ENCODE peak calls at places on chromosomes 5 and 9, in ten cellular contexts. One of them, this sample, is unnamed.

GRCh38 chr5:124744170-124744911 is 2.1 kb downstream of the ZNF608 start:
- DNase-seq in Peyer's patch: peak; percentile 78
- DNase-seq in HFF-Myc: no peak
- DNase-seq in A549: no peak
- DNase-seq in epithelial cell of esophagus: peak; percentile 38
- DNase-seq in body of pancreas: peak; percentile 79
- DNase-seq in adrenal gland: peak; percentile 61
- DNase-seq in astrocyte of the cerebellum: no peak
- DNase-seq in Panc1: no peak
- DNase-seq in AG10803: no peak
- DNase-seq in this sample: peak; percentile 31

GRCh38 chr5:135376961-135377621 is 21.9 kb downstream of the MACROH2A1 start:
- DNase-seq in Peyer's patch: no peak
- DNase-seq in HFF-Myc: peak; percentile 44
- DNase-seq in A549: no peak
- DNase-seq in epithelial cell of esophagus: no peak
- DNase-seq in body of pancreas: no peak
- DNase-seq in adrenal gland: no peak
- DNase-seq in astrocyte of the cerebellum: peak; percentile 26
- DNase-seq in Panc1: no peak
- DNase-seq in AG10803: peak; percentile 29
- DNase-seq in this sample: peak; percentile 22

GRCh38 chr5:59583151-59583809 is 310.2 kb downstream of the PDE4D start:
- DNase-seq in Peyer's patch: no peak
- DNase-seq in HFF-Myc: no peak
- DNase-seq in A549: no peak
- DNase-seq in epithelial cell of esophagus: no peak
- DNase-seq in body of pancreas: no peak
- DNase-seq in adrenal gland: no peak
- DNase-seq in astrocyte of the cerebellum: no peak
- DNase-seq in Panc1: no peak
- DNase-seq in AG10803: no peak
- DNase-seq in this sample: no peak

GRCh38 chr5:82812575-82812974 is 264.6 kb downstream of the TMEM167A start:
- DNase-seq in Peyer's patch: no peak
- DNase-seq in HFF-Myc: no peak
- DNase-seq in A549: no peak
- DNase-seq in epithelial cell of esophagus: peak; percentile 35
- DNase-seq in body of pancreas: no peak
- DNase-seq in adrenal gland: no peak
- DNase-seq in astrocyte of the cerebellum: peak; percentile 5
- DNase-seq in Panc1: no peak
- DNase-seq in AG10803: peak; percentile 15
- DNase-seq in this sample: peak; percentile 52

GRCh38 chr5:150325426-150325825 is 22.7 kb upstream of the ARSI start:
- DNase-seq in Peyer's patch: no peak
- DNase-seq in HFF-Myc: no peak
- DNase-seq in A549: no peak
- DNase-seq in epithelial cell of esophagus: no peak
- DNase-seq in body of pancreas: no peak
- DNase-seq in adrenal gland: no peak
- DNase-seq in astrocyte of the cerebellum: no peak
- DNase-seq in Panc1: no peak
- DNase-seq in AG10803: no peak
- DNase-seq in this sample: no peak

GRCh38 chr9:136081826-136082495 is 13.1 kb downstream of the NACC2 start:
- DNase-seq in Peyer's patch: no peak
- DNase-seq in HFF-Myc: no peak
- DNase-seq in A549: no peak
- DNase-seq in epithelial cell of esophagus: no peak
- DNase-seq in body of pancreas: no peak
- DNase-seq in adrenal gland: peak; percentile 12
- DNase-seq in astrocyte of the cerebellum: no peak
- DNase-seq in Panc1: no peak
- DNase-seq in AG10803: no peak
- DNase-seq in this sample: no peak

GRCh38 chr9:73116030-73116429 is 35.6 kb upstream of the ANXA1 start:
- DNase-seq in Peyer's patch: no peak
- DNase-seq in HFF-Myc: no peak
- DNase-seq in A549: no peak
- DNase-seq in epithelial cell of esophagus: peak; percentile 93
- DNase-seq in body of pancreas: no peak
- DNase-seq in adrenal gland: no peak
- DNase-seq in astrocyte of the cerebellum: peak; percentile 58
- DNase-seq in Panc1: no peak
- DNase-seq in AG10803: peak; percentile 47
- DNase-seq in this sample: peak; percentile 80

GRCh38 chr9:34250721-34251120 is 71.9 kb downstream of the UBAP1 start:
- DNase-seq in Peyer's patch: no peak
- DNase-seq in HFF-Myc: no peak
- DNase-seq in A549: no peak
- DNase-seq in epithelial cell of esophagus: peak; percentile 89
- DNase-seq in body of pancreas: no peak
- DNase-seq in adrenal gland: no peak
- DNase-seq in astrocyte of the cerebellum: no peak
- DNase-seq in Panc1: no peak
- DNase-seq in AG10803: no peak
- DNase-seq in this sample: no peak

GRCh38 chr5:132788508-132788907 is 11.5 kb upstream of the SEPTIN8 start:
- DNase-seq in Peyer's patch: no peak
- DNase-seq in HFF-Myc: no peak
- DNase-seq in A549: no peak
- DNase-seq in epithelial cell of esophagus: no peak
- DNase-seq in body of pancreas: no peak
- DNase-seq in adrenal gland: no peak
- DNase-seq in astrocyte of the cerebellum: no peak
- DNase-seq in Panc1: no peak
- DNase-seq in AG10803: no peak
- DNase-seq in this sample: no peak

DNA sequence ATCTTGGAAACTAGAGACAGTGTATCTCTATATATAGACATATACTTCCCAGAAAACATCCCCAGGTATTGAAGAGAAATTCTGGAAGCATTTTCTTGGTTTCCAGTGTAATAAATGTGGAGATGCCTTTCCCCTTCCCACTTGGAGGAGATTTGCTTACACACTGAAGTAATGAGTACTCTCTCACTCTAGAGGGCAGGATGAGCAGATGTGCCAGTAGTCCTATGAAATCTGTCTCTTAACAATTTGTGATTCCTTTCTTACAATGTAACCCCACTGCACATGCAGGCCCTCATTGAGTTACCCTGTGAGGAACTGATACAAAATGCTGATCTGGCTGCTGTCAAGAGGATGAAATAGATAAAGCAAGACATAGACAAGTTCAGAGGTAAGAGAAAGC is 567.2 kb downstream of the SLCO4C1 start:
- DNase-seq in Peyer's patch: no peak
- DNase-seq in HFF-Myc: no peak
- DNase-seq in A549: peak; percentile 15
- DNase-seq in epithelial cell of esophagus: peak; percentile 22
- DNase-seq in body of pancreas: no peak
- DNase-seq in adrenal gland: no peak
- DNase-seq in astrocyte of the cerebellum: no peak
- DNase-seq in Panc1: no peak
- DNase-seq in AG10803: no peak
- DNase-seq in this sample: no peak
- TF ChIP-seq CTCF in Peyer's patch: no peak
- TF ChIP-seq CTCF in HFF-Myc: no peak
- TF ChIP-seq CTCF in A549: no peak
- TF ChIP-seq CTCF in epithelial cell of esophagus: peak; percentile 50
- TF ChIP-seq CTCF in body of pancreas: no peak
- TF ChIP-seq CTCF in adrenal gland: no peak
- TF ChIP-seq CTCF in astrocyte of the cerebellum: peak; percentile 42
- TF ChIP-seq CTCF in Panc1: peak; percentile 11
- TF ChIP-seq CTCF in AG10803: no peak
- TF ChIP-seq CTCF in this sample: no peak

DNA sequence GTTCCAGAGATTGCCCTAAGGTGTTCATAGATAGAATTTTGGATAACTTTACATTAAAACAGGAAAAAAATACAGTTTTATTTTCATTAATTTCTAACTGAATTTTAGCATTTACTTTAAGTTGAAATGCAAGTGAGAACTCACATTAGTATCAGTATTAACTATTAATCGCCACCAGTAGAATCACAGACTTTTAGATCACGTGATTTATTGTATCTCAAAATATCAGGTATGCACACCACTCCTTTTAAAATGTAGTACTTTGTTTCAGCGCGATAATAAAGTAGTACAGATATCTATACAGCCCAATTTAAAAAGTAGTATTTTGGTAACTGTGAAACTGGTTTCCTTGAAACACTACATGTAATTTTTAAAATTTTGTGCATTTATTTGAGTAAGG is 978.7 kb downstream of the DNAH5 start:
- DNase-seq in Peyer's patch: no peak
- DNase-seq in HFF-Myc: no peak
- DNase-seq in A549: no peak
- DNase-seq in epithelial cell of esophagus: no peak
- DNase-seq in body of pancreas: no peak
- DNase-seq in adrenal gland: no peak
- DNase-seq in astrocyte of the cerebellum: no peak
- DNase-seq in Panc1: no peak
- DNase-seq in AG10803: no peak
- DNase-seq in this sample: no peak
- H3K4me3 ChIP-seq in Peyer's patch: no peak overlapping the region
- H3K4me3 ChIP-seq in HFF-Myc: no peak overlapping the region
- H3K4me3 ChIP-seq in A549: no peak overlapping the region
- H3K4me3 ChIP-seq in epithelial cell of esophagus: no peak overlapping the region
- H3K4me3 ChIP-seq in body of pancreas: no peak overlapping the region
- H3K4me3 ChIP-seq in adrenal gland: no peak overlapping the region
- H3K4me3 ChIP-seq in astrocyte of the cerebellum: no peak overlapping the region
- H3K4me3 ChIP-seq in Panc1: no peak overlapping the region
- H3K4me3 ChIP-seq in AG10803: no peak overlapping the region
- H3K4me3 ChIP-seq in this sample: no peak overlapping the region

GRCh38 chr5:31675472-31675871 is 36.5 kb downstream of the PDZD2 start:
- DNase-seq in Peyer's patch: no peak
- DNase-seq in HFF-Myc: no peak
- DNase-seq in A549: no peak
- DNase-seq in epithelial cell of esophagus: no peak
- DNase-seq in body of pancreas: no peak
- DNase-seq in adrenal gland: peak; percentile 63
- DNase-seq in astrocyte of the cerebellum: no peak
- DNase-seq in Panc1: no peak
- DNase-seq in AG10803: no peak
- DNase-seq in this sample: no peak

GRCh38 chr5:31678180-31678579 is 39.2 kb downstream of the PDZD2 start:
- DNase-seq in Peyer's patch: no peak
- DNase-seq in HFF-Myc: no peak
- DNase-seq in A549: no peak
- DNase-seq in epithelial cell of esophagus: no peak
- DNase-seq in body of pancreas: no peak
- DNase-seq in adrenal gland: peak; percentile 35
- DNase-seq in astrocyte of the cerebellum: no peak
- DNase-seq in Panc1: no peak
- DNase-seq in AG10803: no peak
- DNase-seq in this sample: no peak

GRCh38 chr5:31682847-31683246 is 43.9 kb downstream of the PDZD2 start:
- DNase-seq in Peyer's patch: no peak
- DNase-seq in HFF-Myc: no peak
- DNase-seq in A549: no peak
- DNase-seq in epithelial cell of esophagus: no peak
- DNase-seq in body of pancreas: no peak
- DNase-seq in adrenal gland: no peak
- DNase-seq in astrocyte of the cerebellum: no peak
- DNase-seq in Panc1: no peak
- DNase-seq in AG10803: no peak
- DNase-seq in this sample: no peak

GRCh38 chr5:31680528-31680927 is 41.6 kb downstream of the PDZD2 start:
- DNase-seq in Peyer's patch: no peak
- DNase-seq in HFF-Myc: no peak
- DNase-seq in A549: no peak
- DNase-seq in epithelial cell of esophagus: no peak
- DNase-seq in body of pancreas: peak; percentile 51
- DNase-seq in adrenal gland: peak; percentile 68
- DNase-seq in astrocyte of the cerebellum: no peak
- DNase-seq in Panc1: no peak
- DNase-seq in AG10803: no peak
- DNase-seq in this sample: no peak
- TF ChIP-seq CTCF in Peyer's patch: no peak
- TF ChIP-seq CTCF in HFF-Myc: no peak
- TF ChIP-seq CTCF in A549: no peak
- TF ChIP-seq CTCF in epithelial cell of esophagus: no peak
- TF ChIP-seq CTCF in body of pancreas: no peak
- TF ChIP-seq CTCF in adrenal gland: no peak
- TF ChIP-seq CTCF in astrocyte of the cerebellum: no peak
- TF ChIP-seq CTCF in Panc1: no peak
- TF ChIP-seq CTCF in AG10803: no peak
- TF ChIP-seq CTCF in this sample: no peak

GRCh38 chr5:157506981-157507780 is 47.2 kb downstream of the NIPAL4 start:
- DNase-seq in Peyer's patch: no peak
- DNase-seq in HFF-Myc: no peak
- DNase-seq in A549: no peak
- DNase-seq in epithelial cell of esophagus: peak; percentile 6
- DNase-seq in body of pancreas: no peak
- DNase-seq in adrenal gland: no peak
- DNase-seq in astrocyte of the cerebellum: no peak
- DNase-seq in Panc1: no peak
- DNase-seq in AG10803: no peak
- DNase-seq in this sample: peak; percentile 27

GRCh38 chr5:157502143-157502647 is 42.2 kb downstream of the NIPAL4 start:
- DNase-seq in Peyer's patch: no peak
- DNase-seq in HFF-Myc: no peak
- DNase-seq in A549: no peak
- DNase-seq in epithelial cell of esophagus: no peak
- DNase-seq in body of pancreas: no peak
- DNase-seq in adrenal gland: no peak
- DNase-seq in astrocyte of the cerebellum: no peak
- DNase-seq in Panc1: no peak
- DNase-seq in AG10803: no peak
- DNase-seq in this sample: no peak

GRCh38 chr5:157509587-157509986 is 49.6 kb downstream of the NIPAL4 start:
- DNase-seq in Peyer's patch: no peak
- DNase-seq in HFF-Myc: no peak
- DNase-seq in A549: no peak
- DNase-seq in epithelial cell of esophagus: no peak
- DNase-seq in body of pancreas: no peak
- DNase-seq in adrenal gland: no peak
- DNase-seq in astrocyte of the cerebellum: no peak
- DNase-seq in Panc1: no peak
- DNase-seq in AG10803: no peak
- DNase-seq in this sample: no peak

GRCh38 chr5:157506066-157506590 is 46.1 kb downstream of the NIPAL4 start:
- DNase-seq in Peyer's patch: no peak
- DNase-seq in HFF-Myc: no peak
- DNase-seq in A549: no peak
- DNase-seq in epithelial cell of esophagus: no peak
- DNase-seq in body of pancreas: no peak
- DNase-seq in adrenal gland: no peak
- DNase-seq in astrocyte of the cerebellum: no peak
- DNase-seq in Panc1: no peak
- DNase-seq in AG10803: peak; percentile 31
- DNase-seq in this sample: no peak

DNA sequence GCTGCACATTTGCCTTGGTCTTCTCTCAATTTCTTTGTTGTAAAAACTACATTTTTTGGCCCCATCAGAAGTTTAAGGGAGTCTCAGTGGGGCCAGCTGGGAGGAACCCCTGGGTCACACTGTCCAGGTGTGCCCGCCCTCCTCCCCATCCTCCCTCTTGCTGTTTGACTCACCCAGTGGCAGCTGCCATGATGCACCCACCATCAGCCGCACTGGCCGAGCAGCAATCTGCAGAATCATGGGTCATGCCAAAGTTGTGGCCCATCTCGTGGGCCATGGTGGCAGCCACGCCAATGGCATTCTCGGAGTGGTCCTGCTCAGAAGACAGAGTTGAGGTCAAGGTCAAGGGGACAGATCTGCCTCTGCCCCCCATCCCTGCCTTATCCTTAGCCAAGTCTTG is 45.5 kb downstream of the NIPAL4 start:
- DNase-seq in Peyer's patch: no peak
- DNase-seq in HFF-Myc: no peak
- DNase-seq in A549: no peak
- DNase-seq in epithelial cell of esophagus: no peak
- DNase-seq in body of pancreas: no peak
- DNase-seq in adrenal gland: no peak
- DNase-seq in astrocyte of the cerebellum: no peak
- DNase-seq in Panc1: no peak
- DNase-seq in AG10803: no peak
- DNase-seq in this sample: no peak
- H3K4me3 ChIP-seq in Peyer's patch: no peak overlapping the region
- H3K4me3 ChIP-seq in HFF-Myc: no peak overlapping the region
- H3K4me3 ChIP-seq in A549: no peak overlapping the region
- H3K4me3 ChIP-seq in epithelial cell of esophagus: no peak overlapping the region
- H3K4me3 ChIP-seq in body of pancreas: no peak overlapping the region
- H3K4me3 ChIP-seq in adrenal gland: no peak overlapping the region
- H3K4me3 ChIP-seq in astrocyte of the cerebellum: no peak overlapping the region
- H3K4me3 ChIP-seq in Panc1: no peak overlapping the region
- H3K4me3 ChIP-seq in AG10803: no peak overlapping the region
- H3K4me3 ChIP-seq in this sample: no peak overlapping the region